ENCODE peak calls at places on chromosomes 16 and 17, in four cellular contexts. One of them, this sample, is unnamed.

GRCh38 chr17:81500026-81500425 is 12.6 kb downstream of the ACTG1 start:
- DNase-seq in heart left ventricle: no peak
- DNase-seq in right atrium auricular region: no peak
- DNase-seq in heart right ventricle: no peak
- DNase-seq in this sample: no peak

GRCh38 chr17:45377401-45377800 is 55.3 kb downstream of the ARHGAP27 start:
- DNase-seq in heart left ventricle: no peak
- DNase-seq in right atrium auricular region: no peak
- DNase-seq in heart right ventricle: no peak
- DNase-seq in this sample: no peak

GRCh38 chr16:85689285-85689949 is 663 bp upstream of the GINS2 start:
- DNase-seq in heart left ventricle: no peak
- DNase-seq in right atrium auricular region: no peak
- DNase-seq in heart right ventricle: no peak
- DNase-seq in this sample: no peak

GRCh38 chr17:10631048-10631700 is 25.9 kb downstream of the MYH3 start:
- DNase-seq in heart left ventricle: no peak
- DNase-seq in right atrium auricular region: no peak
- DNase-seq in heart right ventricle: no peak
- DNase-seq in this sample: no peak

GRCh38 chr17:80605326-80606066 is 60.9 kb downstream of the RPTOR start:
- DNase-seq in heart left ventricle: no peak
- DNase-seq in right atrium auricular region: no peak
- DNase-seq in heart right ventricle: no peak
- DNase-seq in this sample: no peak

GRCh38 chr17:2854662-2855061 is 58.4 kb downstream of the RAP1GAP2 start:
- DNase-seq in heart left ventricle: peak; percentile 73
- DNase-seq in right atrium auricular region: no peak
- DNase-seq in heart right ventricle: peak; percentile 49
- DNase-seq in this sample: no peak

GRCh38 chr17:49290690-49291326 is 60.2 kb upstream of the PHOSPHO1 start:
- DNase-seq in heart left ventricle: no peak
- DNase-seq in right atrium auricular region: no peak
- DNase-seq in heart right ventricle: peak; percentile 17
- DNase-seq in this sample: no peak

GRCh38 chr17:39164675-39165143 is 1.3 kb downstream of the ARL5C start:
- DNase-seq in heart left ventricle: peak; percentile 94
- DNase-seq in right atrium auricular region: peak; percentile 93
- DNase-seq in heart right ventricle: peak; percentile 95
- DNase-seq in this sample: peak; percentile 93

GRCh38 chr17:49494937-49495841 is at the start of gene NGFR:
- DNase-seq in heart left ventricle: peak; percentile 56
- DNase-seq in right atrium auricular region: no peak
- DNase-seq in heart right ventricle: no peak
- DNase-seq in this sample: no peak

GRCh38 chr17:17538417-17539391 is 42.5 kb upstream of the RASD1 start:
- DNase-seq in heart left ventricle: peak; percentile 3
- DNase-seq in right atrium auricular region: no peak
- DNase-seq in heart right ventricle: no peak
- DNase-seq in this sample: no peak

GRCh38 chr16:58026139-58026704 is 668 bp downstream of the MMP15 start:
- DNase-seq in heart left ventricle: peak; percentile 74
- DNase-seq in right atrium auricular region: no peak
- DNase-seq in heart right ventricle: no peak
- DNase-seq in this sample: no peak

GRCh38 chr17:62740066-62740465 is 68.0 kb downstream of the MARCHF10 start:
- DNase-seq in heart left ventricle: peak; percentile 38
- DNase-seq in right atrium auricular region: no peak
- DNase-seq in heart right ventricle: peak; percentile 17
- DNase-seq in this sample: no peak

GRCh38 chr17:65487161-65487560 is 74.3 kb downstream of the AXIN2 start:
- DNase-seq in heart left ventricle: no peak
- DNase-seq in right atrium auricular region: no peak
- DNase-seq in heart right ventricle: no peak
- DNase-seq in this sample: no peak

GRCh38 chr16:29816694-29817441 is 916 bp downstream of the PAGR1 start:
- DNase-seq in heart left ventricle: peak; percentile 81
- DNase-seq in right atrium auricular region: peak; percentile 77
- DNase-seq in heart right ventricle: peak; percentile 58
- DNase-seq in this sample: peak; percentile 85

GRCh38 chr17:41635121-41636097 is 11.0 kb upstream of the KRT17 start:
- DNase-seq in heart left ventricle: peak; percentile 71
- DNase-seq in right atrium auricular region: no peak
- DNase-seq in heart right ventricle: peak; percentile 41
- DNase-seq in this sample: no peak

GRCh38 chr16:23145608-23146007 is 3.6 kb downstream of the USP31 start:
- DNase-seq in heart left ventricle: no peak
- DNase-seq in right atrium auricular region: no peak
- DNase-seq in heart right ventricle: no peak
- DNase-seq in this sample: no peak

GRCh38 chr17:82242977-82243647 is 14.3 kb downstream of the SLC16A3 start:
- DNase-seq in heart left ventricle: peak; percentile 86
- DNase-seq in right atrium auricular region: peak; percentile 83
- DNase-seq in heart right ventricle: peak; percentile 67
- DNase-seq in this sample: peak; percentile 89

GRCh38 chr17:45353047-45353446 is 36.2 kb upstream of the MAP3K14 start:
- DNase-seq in heart left ventricle: no peak
- DNase-seq in right atrium auricular region: no peak
- DNase-seq in heart right ventricle: no peak
- DNase-seq in this sample: peak; percentile 45

GRCh38 chr17:77354721-77355455 is 214.1 kb downstream of the SEC14L1 start:
- DNase-seq in heart left ventricle: peak; percentile 82
- DNase-seq in right atrium auricular region: peak; percentile 88
- DNase-seq in heart right ventricle: peak; percentile 59
- DNase-seq in this sample: peak; percentile 87

GRCh38 chr16:14280541-14280940 is 209.4 kb downstream of the MRTFB start:
- DNase-seq in heart left ventricle: no peak
- DNase-seq in right atrium auricular region: no peak
- DNase-seq in heart right ventricle: no peak
- DNase-seq in this sample: no peak

GRCh38 chr17:4536259-4536741 is 18.9 kb downstream of the MYBBP1A start:
- DNase-seq in heart left ventricle: no peak
- DNase-seq in right atrium auricular region: no peak
- DNase-seq in heart right ventricle: no peak
- DNase-seq in this sample: no peak

GRCh38 chr17:55576237-55576998 is 65.2 kb upstream of the SMIM36 start:
- DNase-seq in heart left ventricle: no peak
- DNase-seq in right atrium auricular region: peak; percentile 81
- DNase-seq in heart right ventricle: peak; percentile 36
- DNase-seq in this sample: no peak

GRCh38 chr16:57810197-57811024 is 8.1 kb upstream of the KIFC3 start:
- DNase-seq in heart left ventricle: peak; percentile 84
- DNase-seq in right atrium auricular region: peak; percentile 94
- DNase-seq in heart right ventricle: peak; percentile 86
- DNase-seq in this sample: no peak

GRCh38 chr17:67381925-67382257 is 4.8 kb downstream of the PITPNC1 start:
- DNase-seq in heart left ventricle: no peak
- DNase-seq in right atrium auricular region: no peak
- DNase-seq in heart right ventricle: no peak
- DNase-seq in this sample: no peak

GRCh38 chr17:57519199-57519598 is 225.9 kb downstream of the CCDC182 start:
- DNase-seq in heart left ventricle: no peak
- DNase-seq in right atrium auricular region: no peak
- DNase-seq in heart right ventricle: no peak
- DNase-seq in this sample: no peak

GRCh38 chr17:11369570-11369969 is 128.6 kb downstream of the SHISA6 start:
- DNase-seq in heart left ventricle: no peak
- DNase-seq in right atrium auricular region: no peak
- DNase-seq in heart right ventricle: no peak
- DNase-seq in this sample: no peak

GRCh38 chr16:50489187-50489586 is 59.0 kb upstream of the NKD1 start:
- DNase-seq in heart left ventricle: no peak
- DNase-seq in right atrium auricular region: no peak
- DNase-seq in heart right ventricle: no peak
- DNase-seq in this sample: no peak

GRCh38 chr17:28328325-28328724 is 6.9 kb downstream of the IFT20 start:
- DNase-seq in heart left ventricle: no peak
- DNase-seq in right atrium auricular region: peak; percentile 38
- DNase-seq in heart right ventricle: no peak
- DNase-seq in this sample: peak; percentile 19

GRCh38 chr16:67708368-67708771 is 10.7 kb downstream of the GFOD2 start:
- DNase-seq in heart left ventricle: no peak
- DNase-seq in right atrium auricular region: no peak
- DNase-seq in heart right ventricle: no peak
- DNase-seq in this sample: no peak

GRCh38 chr16:12187939-12188673 is 211.6 kb downstream of the SNX29 start:
- DNase-seq in heart left ventricle: no peak
- DNase-seq in right atrium auricular region: no peak
- DNase-seq in heart right ventricle: no peak
- DNase-seq in this sample: no peak

GRCh38 chr16:12188674-12189249 is 212.2 kb downstream of the SNX29 start:
- DNase-seq in heart left ventricle: no peak
- DNase-seq in right atrium auricular region: no peak
- DNase-seq in heart right ventricle: no peak
- DNase-seq in this sample: no peak

GRCh38 chr16:12195296-12195695 is 218.8 kb downstream of the SNX29 start:
- DNase-seq in heart left ventricle: no peak
- DNase-seq in right atrium auricular region: no peak
- DNase-seq in heart right ventricle: no peak
- DNase-seq in this sample: no peak

GRCh38 chr16:12193688-12194087 is 217.2 kb downstream of the SNX29 start:
- DNase-seq in heart left ventricle: no peak
- DNase-seq in right atrium auricular region: no peak
- DNase-seq in heart right ventricle: no peak
- DNase-seq in this sample: no peak

GRCh38 chr16:12191102-12191501 is 214.6 kb downstream of the SNX29 start:
- DNase-seq in heart left ventricle: no peak
- DNase-seq in right atrium auricular region: no peak
- DNase-seq in heart right ventricle: no peak
- DNase-seq in this sample: no peak
- H3K4me3 ChIP-seq in heart left ventricle: no peak overlapping the region
- H3K4me3 ChIP-seq in right atrium auricular region: no peak overlapping the region
- H3K4me3 ChIP-seq in heart right ventricle: no peak overlapping the region
- H3K4me3 ChIP-seq in this sample: no peak overlapping the region

GRCh38 chr17:42677921-42678781 is 1.4 kb upstream of the PLEKHH3 start:
- DNase-seq in heart left ventricle: peak; percentile 93
- DNase-seq in right atrium auricular region: peak; percentile 91
- DNase-seq in heart right ventricle: peak; percentile 90
- DNase-seq in this sample: peak; percentile 93

GRCh38 chr17:42677012-42677857 is 441 bp upstream of the PLEKHH3 start:
- DNase-seq in heart left ventricle: peak; percentile 100
- DNase-seq in right atrium auricular region: peak; percentile 100
- DNase-seq in heart right ventricle: peak; percentile 100
- DNase-seq in this sample: peak; percentile 100

GRCh38 chr17:42675348-42675983 is 1.3 kb downstream of the PLEKHH3 start:
- DNase-seq in heart left ventricle: peak; percentile 77
- DNase-seq in right atrium auricular region: no peak
- DNase-seq in heart right ventricle: peak; percentile 62
- DNase-seq in this sample: no peak

GRCh38 chr17:42675984-42676423 is 790 bp downstream of the PLEKHH3 start:
- DNase-seq in heart left ventricle: peak; percentile 72
- DNase-seq in right atrium auricular region: peak; percentile 69
- DNase-seq in heart right ventricle: peak; percentile 56
- DNase-seq in this sample: peak; percentile 85

GRCh38 chr17:42676424-42677011 is at the start of gene PLEKHH3:
- DNase-seq in heart left ventricle: no peak
- DNase-seq in right atrium auricular region: no peak
- DNase-seq in heart right ventricle: no peak
- DNase-seq in this sample: no peak
- TF ChIP-seq CTCF in heart left ventricle: peak; percentile 31
- TF ChIP-seq CTCF in right atrium auricular region: no peak
- TF ChIP-seq CTCF in heart right ventricle: peak; percentile 25
- TF ChIP-seq CTCF in this sample: no peak

GRCh38 chr17:40340327-40340726 is 24.2 kb downstream of the GJD3 start:
- DNase-seq in heart left ventricle: no peak
- DNase-seq in right atrium auricular region: no peak
- DNase-seq in heart right ventricle: no peak
- DNase-seq in this sample: no peak

GRCh38 chr17:40335620-40336019 is 26.6 kb downstream of the RARA start:
- DNase-seq in heart left ventricle: no peak
- DNase-seq in right atrium auricular region: no peak
- DNase-seq in heart right ventricle: no peak
- DNase-seq in this sample: no peak

GRCh38 chr17:40337351-40337750 is 27.2 kb downstream of the GJD3 start:
- DNase-seq in heart left ventricle: no peak
- DNase-seq in right atrium auricular region: no peak
- DNase-seq in heart right ventricle: no peak
- DNase-seq in this sample: no peak

GRCh38 chr17:40339068-40339699 is 25.4 kb downstream of the GJD3 start:
- DNase-seq in heart left ventricle: no peak
- DNase-seq in right atrium auricular region: no peak
- DNase-seq in heart right ventricle: no peak
- DNase-seq in this sample: no peak

GRCh38 chr17:40338058-40338457 is 26.5 kb downstream of the GJD3 start:
- DNase-seq in heart left ventricle: no peak
- DNase-seq in right atrium auricular region: no peak
- DNase-seq in heart right ventricle: no peak
- DNase-seq in this sample: no peak
- H3K4me3 ChIP-seq in heart left ventricle: no peak overlapping the region
- H3K4me3 ChIP-seq in right atrium auricular region: no peak overlapping the region
- H3K4me3 ChIP-seq in heart right ventricle: no peak overlapping the region
- H3K4me3 ChIP-seq in this sample: no peak overlapping the region

GRCh38 chr17:32604966-32605365 is 118.2 kb downstream of the CDK5R1 start:
- DNase-seq in heart left ventricle: no peak
- DNase-seq in right atrium auricular region: no peak
- DNase-seq in heart right ventricle: no peak
- DNase-seq in this sample: no peak

GRCh38 chr17:32608267-32608666 is 121.5 kb downstream of the CDK5R1 start:
- DNase-seq in heart left ventricle: no peak
- DNase-seq in right atrium auricular region: no peak
- DNase-seq in heart right ventricle: no peak
- DNase-seq in this sample: no peak

GRCh38 chr17:32610027-32610650 is 123.3 kb downstream of the CDK5R1 start:
- DNase-seq in heart left ventricle: no peak
- DNase-seq in right atrium auricular region: no peak
- DNase-seq in heart right ventricle: no peak
- DNase-seq in this sample: no peak

GRCh38 chr17:32610943-32611342 is 124.2 kb downstream of the CDK5R1 start:
- DNase-seq in heart left ventricle: no peak
- DNase-seq in right atrium auricular region: no peak
- DNase-seq in heart right ventricle: no peak
- DNase-seq in this sample: no peak

GRCh38 chr17:32609085-32609484 is 122.3 kb downstream of the CDK5R1 start:
- DNase-seq in heart left ventricle: peak; percentile 67
- DNase-seq in right atrium auricular region: no peak
- DNase-seq in heart right ventricle: peak; percentile 34
- DNase-seq in this sample: no peak
- TF ChIP-seq CTCF in heart left ventricle: peak; percentile 30
- TF ChIP-seq CTCF in right atrium auricular region: no peak
- TF ChIP-seq CTCF in heart right ventricle: peak; percentile 54
- TF ChIP-seq CTCF in this sample: no peak